ENCODE peak calls at places on chromosomes 3 and 15, in ten cellular contexts. U, T, S, O, B, H, N, I, G and J are unnamed samples.

GRCh38 chr15:68564173-68564572 is 14.6 kb upstream of the CORO2B start:
- DNase-seq in U (no peak), O (no peak), H (no peak), B (no peak), T (no peak), N (no peak), I (no peak), G (no peak), S (no peak), J (no peak)

GRCh38 chr3:129616713-129617112 is 10.2 kb upstream of the PLXND1 start:
- DNase-seq in O (peak), U (peak), G (no peak), T (no peak), S (peak), N (no peak), I (no peak), H (no peak), B (no peak), J (no peak)

GRCh38 chr15:68536331-68537095 is 42.3 kb upstream of the CORO2B start:
- DNase-seq in S (peak), T (no peak), H (no peak), O (no peak), U (no peak), G (peak), N (no peak), B (no peak), I (no peak), J (no peak)

GRCh38 chr15:29109762-29110161 is 159.9 kb downstream of the NSMCE3 start:
- DNase-seq in G (no peak), O (no peak), N (no peak), U (no peak), B (no peak), S (no peak), T (no peak), H (no peak), I (no peak), J (no peak)

GRCh38 chr3:52789746-52790040 is 4.9 kb upstream of the ITIH3 start:
- DNase-seq in N (no peak), O (no peak), G (no peak), B (no peak), I (no peak), T (no peak), H (no peak), S (no peak), U (no peak), J (no peak)

GRCh38 chr3:194715022-194715800 is 29.5 kb downstream of the FAM43A start:
- DNase-seq in G (peak), O (no peak), N (no peak), B (no peak), H (no peak), U (no peak), I (no peak), S (peak), T (no peak), J (no peak)

GRCh38 chr3:102092617-102093466 is 243.5 kb downstream of the NFKBIZ start:
- DNase-seq in H (no peak), I (peak), U (no peak), B (no peak), T (no peak), S (peak), G (peak), O (no peak), N (no peak), J (no peak)

GRCh38 chr15:99224815-99225214 is 24.6 kb downstream of the TTC23 start:
- DNase-seq in S (no peak), N (no peak), T (no peak), U (no peak), B (no peak), G (no peak), H (no peak), O (no peak), I (no peak), J (no peak)

GRCh38 chr3:4830586-4830914 is 148.7 kb upstream of the BHLHE40 start:
- DNase-seq in H (no peak), O (no peak), U (no peak), I (no peak), G (no peak), S (no peak), B (no peak), N (no peak), T (no peak), J (no peak)

GRCh38 chr15:77067691-77068367 is 3.1 kb downstream of the TSPAN3 start:
- DNase-seq in I (no peak), T (no peak), G (no peak), S (no peak), O (peak), N (no peak), U (no peak), B (no peak), H (no peak), J (no peak)

GRCh38 chr3:150956376-150956775 is 16.2 kb downstream of the CLRN1 start:
- DNase-seq in B (no peak), S (peak), O (no peak), U (no peak), H (no peak), T (no peak), I (no peak), N (no peak), G (peak), J (no peak)

GRCh38 chr3:138598534-138598933 is 4.5 kb upstream of the CEP70 start:
- DNase-seq in T (no peak), H (no peak), S (no peak), N (no peak), G (no peak), U (no peak), I (no peak), O (no peak), B (no peak), J (no peak)

GRCh38 chr3:16587703-16588070 is 17.5 kb downstream of the DAZL start:
- DNase-seq in T (no peak), U (no peak), N (no peak), S (no peak), B (no peak), I (no peak), O (no peak), H (no peak), G (no peak), J (no peak)